ENCODE peak calls at places on chromosomes 12 and 14, in five cellular contexts. M is GM23248, E is PC-3, U is HepG2, I is mammary epithelial cell. K is an unnamed sample.

GRCh38 chr14:59268011-59268410 is 79.5 kb downstream of the DAAM1 start:
- DNase-seq in E (peak; percentile 99), U (no peak), M (no peak), I (peak; percentile 49), K (no peak)

GRCh38 chr14:61466249-61466904 is 145.0 kb downstream of the PRKCH start:
- DNase-seq in I (peak; percentile 84), E (peak; percentile 91), U (peak; percentile 69), M (peak; percentile 96), K (no peak)

GRCh38 chr14:76836029-76836630 is 9.9 kb downstream of the LRRC74A start:
- DNase-seq in M (peak; percentile 14), U (no peak), I (no peak), E (no peak), K (no peak)

GRCh38 chr12:117832459-117833457 is 136.0 kb downstream of the KSR2 start:
- DNase-seq in M (peak; percentile 82), I (peak; percentile 36), E (peak; percentile 97), U (no peak), K (no peak)

GRCh38 chr14:24243336-24243836 is 963 bp upstream of the TINF2 start:
- DNase-seq in U (peak; percentile 72), I (peak; percentile 13), M (no peak), E (peak; percentile 21), K (peak; percentile 14)

GRCh38 chr12:50055831-50056628 is 1.4 kb upstream of the ASIC1 start:
- DNase-seq in M (peak; percentile 69), I (peak; percentile 52), U (peak; percentile 30), E (peak; percentile 58), K (peak; percentile 71)

GRCh38 chr14:87944987-87945604 is 47.9 kb downstream of the GALC start:
- DNase-seq in U (peak; percentile 29), E (peak; percentile 66), M (peak; percentile 48), I (peak; percentile 23), K (peak; percentile 56)

GRCh38 chr12:530308-530707 is 70.6 kb downstream of the B4GALNT3 start:
- DNase-seq in E (no peak), I (peak; percentile 87), U (no peak), M (peak; percentile 89), K (no peak)

GRCh38 chr12:45338272-45338671 is 122.4 kb downstream of the ANO6 start:
- DNase-seq in E (no peak), U (no peak), M (no peak), I (no peak), K (no peak)

GRCh38 chr14:31357279-31357678 is 63.1 kb downstream of the HEATR5A start:
- DNase-seq in U (no peak), I (no peak), E (peak; percentile 26), M (peak; percentile 28), K (no peak)

GRCh38 chr12:41460906-41461305 is 272.8 kb downstream of the PDZRN4 start:
- DNase-seq in U (no peak), E (no peak), M (no peak), I (no peak), K (no peak)

GRCh38 chr12:98838282-98838681 is 193.2 kb downstream of the APAF1 start:
- DNase-seq in M (peak; percentile 22), E (no peak), I (no peak), U (no peak), K (no peak)

GRCh38 chr12:92908108-92908507 is 21.0 kb downstream of the EEA1 start:
- DNase-seq in M (no peak), U (no peak), I (no peak), E (no peak), K (no peak)

GRCh38 chr12:13101854-13102375 is 1.6 kb downstream of the GSG1 start:
- DNase-seq in U (peak; percentile 62), E (peak; percentile 88), M (peak; percentile 81), I (peak; percentile 50), K (peak; percentile 13)

GRCh38 chr14:55136868-55137785 is 8.1 kb downstream of the LGALS3 start:
- DNase-seq in U (no peak), I (peak; percentile 33), E (no peak), M (peak; percentile 85), K (no peak)

GRCh38 chr12:108364879-108365278 is 25.8 kb upstream of the CMKLR1 start:
- DNase-seq in M (no peak), I (no peak), E (no peak), U (no peak), K (no peak)

GRCh38 chr12:3405821-3406220 is 85.2 kb upstream of the PRMT8 start:
- DNase-seq in I (no peak), M (no peak), U (no peak), E (no peak), K (peak; percentile 8)

GRCh38 chr14:23430016-23430732 is 5.3 kb downstream of the MYH7 start:
- DNase-seq in E (no peak), M (no peak), I (no peak), U (no peak), K (no peak)

GRCh38 chr12:127809236-127809635 is 457.7 kb upstream of the TMEM132C start:
- DNase-seq in M (peak; percentile 92), I (no peak), U (no peak), E (peak; percentile 59), K (no peak)

GRCh38 chr14:58455593-58456265 is 28.2 kb downstream of the KIAA0586 start:
- DNase-seq in E (peak; percentile 100), M (peak; percentile 28), I (peak; percentile 86), U (no peak), K (no peak)

GRCh38 chr14:36177489-36177888 is 967 bp upstream of the PTCSC3 start:
- DNase-seq in U (no peak), I (no peak), E (no peak), M (no peak), K (no peak)

GRCh38 chr14:50823763-50824636 is 7.0 kb downstream of the NIN start:
- DNase-seq in M (no peak), E (no peak), U (no peak), I (no peak), K (peak; percentile 50)
- H3K4me2 ChIP-seq in M (peak overlapping the region; percentile 80), E (peak overlapping the region; percentile 11), U (peak overlapping the region; percentile 13), I (no peak overlapping the region), K (peak overlapping the region; percentile 94)

GRCh38 chr12:31300783-31301182 is 25.2 kb downstream of the SINHCAF start:
- DNase-seq in U (no peak), M (no peak), E (no peak), I (no peak), K (no peak)

GRCh38 chr12:31301311-31301710 is 24.6 kb downstream of the SINHCAF start:
- DNase-seq in I (no peak), E (no peak), M (no peak), U (no peak), K (no peak)

GRCh38 chr12:31306871-31307270 is 19.1 kb downstream of the SINHCAF start:
- DNase-seq in I (no peak), E (no peak), U (no peak), M (no peak), K (no peak)

GRCh38 chr12:31300341-31300740 is 25.6 kb downstream of the SINHCAF start:
- DNase-seq in U (no peak), M (no peak), I (no peak), E (no peak), K (no peak)

DNA sequence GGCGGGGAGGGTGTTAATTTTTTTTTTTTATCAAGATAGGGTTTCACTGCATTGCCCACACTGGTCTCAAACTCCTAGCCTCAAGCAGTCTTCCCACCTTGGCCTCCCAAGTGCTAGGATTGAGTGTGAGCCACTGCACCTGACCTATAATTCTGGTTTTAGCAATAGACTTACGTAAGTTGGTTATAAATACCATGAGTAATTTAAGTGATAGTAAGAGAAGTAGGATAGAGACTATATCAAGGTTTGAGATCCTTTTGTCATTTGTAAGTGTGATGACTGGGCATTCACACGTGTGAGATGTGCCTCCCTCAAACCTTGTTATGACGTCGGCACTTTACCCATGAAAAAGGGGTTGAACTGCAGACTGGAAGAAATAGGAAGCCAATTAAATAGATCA is 22.5 kb downstream of the SINHCAF start:
- DNase-seq in U (no peak), I (no peak), M (no peak), E (no peak), K (no peak)
- H4K20me1 ChIP-seq in U (peaks cover 90% of the 10 kb centered on the region), I (peaks cover 2% of the 10 kb centered on the region), M (no peaks in the 10 kb centered on the region), E (peaks cover 37% of the 10 kb centered on the region), K (peaks cover 7% of the 10 kb centered on the region)

DNA sequence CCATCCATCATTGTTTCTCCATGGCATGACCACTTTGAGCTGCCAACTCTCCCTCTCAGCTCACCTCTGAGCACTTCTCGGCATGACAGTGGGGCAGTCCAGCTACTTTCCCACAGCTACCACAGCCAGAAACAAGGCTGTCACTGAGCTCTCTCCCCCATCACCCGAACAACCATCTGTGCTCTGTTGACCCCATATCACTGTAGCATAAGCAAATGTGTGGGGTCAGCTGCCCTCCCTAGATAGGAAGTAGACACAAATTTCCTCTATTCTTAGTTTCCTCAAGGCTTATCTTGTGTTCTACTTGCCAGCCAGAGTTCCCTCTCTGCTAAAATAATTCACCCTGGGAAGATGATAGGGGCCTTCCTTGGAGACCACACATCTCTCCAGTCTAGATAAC is 82.6 kb upstream of the FUT8 start:
- DNase-seq in U (no peak), I (no peak), M (no peak), E (no peak), K (peak; percentile 56)
- H3K4me2 ChIP-seq in U (no peak overlapping the region), I (no peak overlapping the region), M (no peak overlapping the region), E (no peak overlapping the region), K (peak overlapping the region; percentile 60)

GRCh38 chr14:103204852-103205540 is 81.7 kb downstream of the TNFAIP2 start:
- DNase-seq in E (no peak), U (no peak), M (peak; percentile 75), I (peak; percentile 4), K (peak; percentile 36)
- H4K20me1 ChIP-seq in E (no peaks in the 10 kb centered on the region), U (no peaks in the 10 kb centered on the region), M (no peaks in the 10 kb centered on the region), I (no peaks in the 10 kb centered on the region), K (no peaks in the 10 kb centered on the region)

DNA sequence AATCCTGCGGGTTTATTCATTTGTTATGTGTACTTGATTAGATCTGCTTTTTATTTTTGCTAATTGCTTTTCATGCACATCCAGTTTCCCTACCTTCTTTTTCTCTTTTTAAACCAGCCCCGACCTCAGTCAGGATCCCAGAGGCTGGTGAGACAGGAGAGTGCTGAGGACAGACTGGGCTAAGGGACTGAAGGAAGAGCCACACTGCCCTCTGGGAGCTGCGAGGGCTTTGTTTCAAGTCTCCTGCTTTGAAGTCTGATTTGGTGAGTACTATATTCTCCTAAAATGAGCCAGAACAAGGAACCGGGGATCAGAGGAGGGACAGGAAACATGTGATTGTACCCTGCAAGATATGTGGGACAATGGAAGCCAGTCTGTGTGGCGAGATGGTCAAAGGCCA is 23.9 kb downstream of the PRICKLE1 start:
- DNase-seq in I (no peak), U (no peak), E (no peak), M (no peak), K (no peak)
- H3K4me2 ChIP-seq in I (no peak overlapping the region), U (no peak overlapping the region), E (no peak overlapping the region), M (no peak overlapping the region), K (no peak overlapping the region)

DNA sequence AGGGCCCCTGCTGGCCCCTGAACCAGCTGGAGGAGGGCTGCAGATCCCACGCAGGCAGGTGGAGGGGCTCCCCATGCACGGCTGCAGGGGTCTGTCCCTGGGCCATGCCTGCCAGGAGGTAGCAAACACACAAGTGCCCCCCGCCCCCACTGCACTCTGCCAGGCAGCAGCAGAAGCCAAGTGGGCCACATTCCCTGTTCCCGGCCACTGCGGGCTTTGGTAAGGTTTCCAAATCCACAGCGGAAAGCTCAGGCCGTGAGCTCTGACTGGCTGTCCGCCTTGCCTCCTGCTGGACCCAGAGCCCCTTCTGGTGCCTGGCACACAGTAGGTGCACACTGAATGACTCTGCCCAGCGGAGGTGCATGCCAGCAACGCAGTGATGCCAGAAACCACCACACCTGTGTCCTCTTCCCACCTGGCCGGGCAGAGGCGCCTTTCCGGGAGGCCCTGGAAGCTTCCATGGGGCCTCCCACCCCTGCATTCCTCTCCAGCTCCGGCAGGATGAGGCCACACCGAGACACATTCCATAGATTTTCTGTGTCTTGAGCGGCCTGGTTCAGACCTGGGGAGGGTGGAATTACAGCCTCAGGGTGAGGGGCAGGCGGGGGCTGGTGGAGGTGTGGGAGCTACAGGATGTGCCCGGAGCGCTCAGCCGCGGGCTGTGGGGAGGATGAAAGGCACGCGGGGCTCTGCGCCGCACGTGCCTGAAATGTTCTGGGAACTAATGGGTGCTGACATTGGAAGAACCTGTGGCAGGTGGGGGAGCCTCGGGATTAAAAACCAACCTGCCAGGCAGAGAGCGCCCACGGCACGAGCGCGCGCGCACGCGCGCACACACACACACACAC is 67.0 kb downstream of the NCOR2 start:
- DNase-seq in E (peak; percentile 23), U (peak; percentile 37), I (peak; percentile 59), M (peak; percentile 39), K (no peak)
- H4K20me1 ChIP-seq in E (peaks cover 21% of the 10 kb centered on the region), U (peaks cover 31% of the 10 kb centered on the region), I (no peaks in the 10 kb centered on the region), M (peaks cover 4% of the 10 kb centered on the region), K (peaks cover 18% of the 10 kb centered on the region)